ENCODE peak calls at places on chromosomes 5 and 9, in six cellular contexts. P is CD8-positive, alpha-beta memory T cell; T is T-cell; R is NT2/D1; H is GM20000; Q is fibroblast of pulmonary artery. V is an unnamed sample.
A peak's percentile ranks its signal among the peaks of the same experiment; 100 is the strongest.

GRCh38 chr5:68405026-68405684 is 189.6 kb downstream of the PIK3R1 start:
- DNase-seq in H (no peak), T (no peak), Q (no peak), P (no peak), R (no peak), V (no peak)

GRCh38 chr9:105539452-105539851 is 18.5 kb upstream of the FKTN start:
- DNase-seq in P (no peak), T (no peak), H (no peak), Q (no peak), R (no peak), V (no peak)

GRCh38 chr5:9282211-9282610 is 263.7 kb downstream of the SEMA5A start:
- DNase-seq in Q (no peak), T (no peak), R (no peak), P (no peak), H (no peak), V (no peak)

GRCh38 chr5:91266184-91266705 is 116.9 kb downstream of the ARRDC3 start:
- DNase-seq in T (no peak), R (no peak), P (no peak), Q (peak; percentile 61), H (peak; percentile 25), V (no peak)

GRCh38 chr5:1800470-1801060 is 642 bp upstream of the NDUFS6 start:
- DNase-seq in Q (peak; percentile 19), H (no peak), T (peak; percentile 14), R (no peak), P (peak; percentile 44), V (peak; percentile 66)

GRCh38 chr5:136020383-136021015 is 8.3 kb upstream of the TGFBI start:
- DNase-seq in T (no peak), P (no peak), H (no peak), Q (peak; percentile 95), R (no peak), V (no peak)

GRCh38 chr9:88076286-88077070 is 61.8 kb downstream of the SPATA31C2 start:
- DNase-seq in P (no peak), H (no peak), R (peak; percentile 40), T (no peak), Q (peak; percentile 74), V (peak; percentile 93)

GRCh38 chr5:113242481-113243348 is 192.1 kb downstream of the TSSK1B start:
- DNase-seq in R (no peak), Q (no peak), P (no peak), T (no peak), H (no peak), V (no peak)

GRCh38 chr5:172133359-172134029 is 54.5 kb downstream of the STK10 start:
- DNase-seq in T (no peak), Q (peak; percentile 82), P (peak; percentile 63), R (no peak), H (no peak), V (peak; percentile 73)

GRCh38 chr5:25119654-25120053 is 474.9 kb upstream of the CDH10 start:
- DNase-seq in T (no peak), Q (peak; percentile 1), R (no peak), H (peak; percentile 13), P (no peak), V (no peak)

GRCh38 chr5:108311682-108312081 is 70.2 kb downstream of the FBXL17 start:
- DNase-seq in R (no peak), Q (no peak), T (no peak), P (no peak), H (no peak), V (no peak)

GRCh38 chr5:138873096-138873885 is 1.8 kb downstream of the LRRTM2 start:
- DNase-seq in T (no peak), P (no peak), R (no peak), Q (no peak), H (no peak), V (no peak)

GRCh38 chr5:88836195-88836838 is 46.7 kb downstream of the MEF2C start:
- DNase-seq in P (no peak), Q (peak; percentile 49), H (no peak), R (no peak), T (no peak), V (no peak)